ENCODE peak calls at places on chromosome 2, in four cellular contexts. H, V, G and E are unnamed samples.

GRCh38 chr2:128624425-128624795 is 305.7 kb upstream of the HS6ST1 start:
- DNase-seq in H (no peak), V (no peak), G (no peak), E (no peak)

GRCh38 chr2:129458451-129458850 is 521.0 kb upstream of the RAB6C start:
- DNase-seq in H (no peak), V (no peak), G (no peak), E (no peak)

GRCh38 chr2:83006991-83007390 is 1452.1 kb downstream of the SUCLG1 start:
- DNase-seq in H (no peak), V (no peak), G (no peak), E (no peak)

GRCh38 chr2:230052299-230052698 is 16.4 kb downstream of the SLC16A14 start:
- DNase-seq in H (no peak), V (no peak), G (no peak), E (no peak)

GRCh38 chr2:204170419-204170818 is 233.9 kb downstream of the ICOS start:
- DNase-seq in H (no peak), V (no peak), G (no peak), E (no peak)

GRCh38 chr2:118800736-118801135 is 46.7 kb downstream of the EN1 start:
- DNase-seq in H (no peak), V (no peak), G (no peak), E (no peak)

GRCh38 chr2:78992451-78992806 is 33.1 kb upstream of the REG3G start:
- DNase-seq in H (peak; percentile 80), V (no peak), G (no peak), E (no peak)

GRCh38 chr2:157032019-157032418 is 225.5 kb upstream of the GALNT5 start:
- DNase-seq in H (no peak), V (no peak), G (no peak), E (no peak)

GRCh38 chr2:98412751-98413445 is 31.8 kb upstream of the INPP4A start:
- DNase-seq in H (peak; percentile 84), V (no peak), G (no peak), E (peak; percentile 78)

GRCh38 chr2:41167014-41167413 is 715.1 kb upstream of the SLC8A1 start:
- DNase-seq in H (peak; percentile 35), V (no peak), G (no peak), E (no peak)

GRCh38 chr2:176385219-176385618 is 116.0 kb downstream of the MTX2 start:
- DNase-seq in H (no peak), V (no peak), G (no peak), E (no peak)

GRCh38 chr2:148596033-148596432 is 48.5 kb upstream of the EPC2 start:
- DNase-seq in H (no peak), V (no peak), G (no peak), E (no peak)

GRCh38 chr2:109217362-109218086 is 88.5 kb downstream of the SH3RF3 start:
- DNase-seq in H (no peak), V (no peak), G (no peak), E (no peak)

GRCh38 chr2:127195140-127196074 is 24.7 kb downstream of the CYP27C1 start:
- DNase-seq in H (no peak), V (no peak), G (no peak), E (no peak)

GRCh38 chr2:206239157-206239556 is 35.3 kb upstream of the ZDBF2 start:
- DNase-seq in H (no peak), V (no peak), G (no peak), E (no peak)

GRCh38 chr2:38485734-38486133 is 108.7 kb upstream of the ATL2 start:
- DNase-seq in H (no peak), V (no peak), G (no peak), E (no peak)

GRCh38 chr2:212606232-212606631 is 67.6 kb upstream of the ERBB4 start:
- DNase-seq in H (no peak), V (no peak), G (no peak), E (no peak)

GRCh38 chr2:128315122-128315828 is 3.4 kb downstream of the HS6ST1 start:
- DNase-seq in H (no peak), V (peak; percentile 61), G (no peak), E (no peak)

GRCh38 chr2:72827495-72827894 is 1.7 kb upstream of the EXOC6B start:
- DNase-seq in H (no peak), V (no peak), G (no peak), E (no peak)

GRCh38 chr2:192957425-192957824 is 762.7 kb upstream of the TMEFF2 start:
- DNase-seq in H (no peak), V (no peak), G (no peak), E (no peak)

GRCh38 chr2:74873678-74874640 is 40.0 kb downstream of the HK2 start:
- DNase-seq in H (no peak), V (no peak), G (no peak), E (no peak)

GRCh38 chr2:105929506-105929905 is 184.8 kb downstream of the NCK2 start:
- DNase-seq in H (no peak), V (no peak), G (no peak), E (peak; percentile 72)

GRCh38 chr2:17422066-17422465 is 96.2 kb downstream of the RAD51AP2 start:
- DNase-seq in H (no peak), V (no peak), G (no peak), E (no peak)

GRCh38 chr2:6877402-6878305 is at the start of gene RSAD2:
- DNase-seq in H (no peak), V (peak; percentile 57), G (no peak), E (peak; percentile 61)

GRCh38 chr2:48738806-48739205 is 16.7 kb downstream of the LHCGR start:
- DNase-seq in H (no peak), V (no peak), G (no peak), E (no peak)

GRCh38 chr2:130380096-130380934 is 24.5 kb downstream of the PTPN18 start:
- DNase-seq in H (no peak), V (no peak), G (no peak), E (no peak)

GRCh38 chr2:50785781-50786180 is 246.2 kb downstream of the NRXN1 start:
- DNase-seq in H (no peak), V (no peak), G (no peak), E (no peak)

GRCh38 chr2:111905990-111906735 is 7.8 kb downstream of the MERTK start:
- DNase-seq in H (no peak), V (no peak), G (no peak), E (no peak)

GRCh38 chr2:159199236-159199635 is 87.3 kb downstream of the WDSUB1 start:
- DNase-seq in H (no peak), V (no peak), G (no peak), E (no peak)

GRCh38 chr2:159200498-159200897 is 86.0 kb downstream of the WDSUB1 start:
- DNase-seq in H (no peak), V (no peak), G (no peak), E (no peak)

GRCh38 chr2:159202568-159203071 is 83.9 kb downstream of the WDSUB1 start:
- DNase-seq in H (no peak), V (no peak), G (no peak), E (no peak)

GRCh38 chr2:159199751-159200465 is 86.6 kb downstream of the WDSUB1 start:
- DNase-seq in H (no peak), V (no peak), G (no peak), E (no peak)

DNA sequence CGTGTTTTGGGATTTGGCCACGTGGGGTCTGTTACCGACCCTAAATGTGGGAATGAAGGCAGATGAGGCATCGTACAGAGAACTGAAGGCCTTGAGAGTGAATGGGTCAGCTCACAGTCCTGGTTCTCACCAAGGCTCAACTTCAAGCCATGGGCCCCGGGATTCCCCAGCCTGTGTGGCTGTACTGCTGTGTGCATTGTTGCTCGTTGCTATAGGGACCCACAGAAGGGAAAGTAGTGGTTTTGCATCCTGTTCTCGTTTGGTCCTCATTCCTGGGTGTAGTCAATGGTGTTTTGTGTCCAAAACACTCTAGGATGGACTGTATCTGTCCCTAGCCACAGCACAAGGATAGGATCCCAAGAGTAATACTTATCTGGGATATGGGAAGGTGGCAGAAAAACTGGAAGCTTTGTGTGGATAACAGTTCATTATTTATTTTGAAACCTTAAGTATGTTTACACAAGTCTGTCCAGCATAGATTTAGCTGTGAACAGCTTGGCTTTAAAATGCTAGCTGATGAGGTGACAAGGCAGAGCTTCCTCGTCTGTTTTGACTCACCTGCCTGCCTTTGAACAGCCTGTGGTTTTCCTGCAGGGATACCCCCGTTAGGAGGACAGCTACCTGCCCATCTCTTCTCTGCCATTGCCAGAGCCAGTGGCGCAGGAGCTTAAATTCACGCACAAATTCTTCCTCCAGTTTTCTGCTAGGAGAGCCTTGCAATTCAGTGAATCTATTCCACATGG is 85.0 kb downstream of the WDSUB1 start:
- DNase-seq in H (no peak), V (no peak), G (no peak), E (peak; percentile 51)
- H3K27ac ChIP-seq in H (no peak overlapping the region), V (no peak overlapping the region), G (no peak overlapping the region), E (peak overlapping the region; percentile 5)

DNA sequence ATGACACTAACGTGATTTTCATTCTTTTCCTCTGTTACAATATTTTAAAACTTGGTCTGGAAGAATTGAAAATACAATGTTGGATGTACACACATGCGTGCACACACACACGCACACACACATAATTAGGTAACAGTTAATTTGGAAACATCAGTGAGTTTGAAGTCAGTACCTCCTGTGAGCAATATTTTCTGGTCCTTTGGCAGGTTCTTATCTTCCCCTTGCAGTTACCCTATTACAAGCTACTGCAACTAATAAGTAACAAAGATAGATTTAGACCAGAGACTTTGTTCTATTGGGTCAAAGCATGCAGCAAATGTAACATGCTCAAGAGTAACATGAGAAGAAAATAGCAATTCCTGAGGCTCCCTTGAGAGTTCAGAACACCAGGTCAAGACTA is 73.3 kb downstream of the ZNF385B start:
- DNase-seq in H (no peak), V (no peak), G (no peak), E (no peak)
- H3K4me3 ChIP-seq in H (no peak overlapping the region), V (no peak overlapping the region), G (no peak overlapping the region), E (no peak overlapping the region)

GRCh38 chr2:47043142-47043890 is 111.8 kb downstream of the STPG4 start:
- DNase-seq in H (peak; percentile 27), V (no peak), G (no peak), E (no peak)
- H3K4me1 ChIP-seq in H (peaks cover 22% of the 10 kb centered on the region), V (no peaks in the 10 kb centered on the region), G (peaks cover 60% of the 10 kb centered on the region), E (no peaks in the 10 kb centered on the region)

GRCh38 chr2:239263937-239264837 is 136.6 kb downstream of the HDAC4 start:
- DNase-seq in H (no peak), V (peak; percentile 47), G (no peak), E (peak; percentile 22)
- H3K27ac ChIP-seq in H (peak overlapping the region; percentile 55), V (no peak overlapping the region), G (peak overlapping the region; percentile 85), E (peak overlapping the region; percentile 81)

GRCh38 chr2:65278450-65279030 is 50.9 kb downstream of the ACTR2 start:
- DNase-seq in H (no peak), V (no peak), G (no peak), E (no peak)
- H3K4me3 ChIP-seq in H (no peak overlapping the region), V (no peak overlapping the region), G (no peak overlapping the region), E (no peak overlapping the region)

DNA sequence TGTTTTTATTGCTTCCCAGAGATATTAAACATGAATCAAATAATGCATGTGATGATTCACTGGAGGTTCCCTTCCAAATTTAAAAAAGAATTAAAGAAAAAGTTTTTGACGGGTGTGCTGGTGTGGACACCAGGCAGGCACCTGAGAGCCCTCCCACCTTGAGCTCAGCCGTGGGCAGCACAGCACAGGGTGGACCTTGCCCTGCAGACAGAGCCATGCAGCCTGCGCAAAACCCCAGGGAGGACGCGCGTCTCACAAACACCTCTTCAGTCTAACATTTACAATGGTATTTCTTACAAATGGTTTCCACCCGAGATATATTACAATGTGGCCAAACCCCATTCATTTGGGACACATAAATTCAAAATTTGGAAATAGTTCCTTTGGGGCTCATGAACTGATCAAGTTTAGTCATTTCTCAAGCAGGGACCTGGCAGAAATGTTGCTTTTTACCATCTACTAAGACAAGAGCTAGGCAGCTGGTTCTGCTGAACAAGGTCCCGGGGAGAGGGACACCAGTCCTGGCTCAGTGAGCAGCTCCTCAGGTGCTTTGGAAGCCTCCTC is 45.4 kb downstream of the ODC1 start:
- DNase-seq in H (no peak), V (no peak), G (no peak), E (no peak)
- H3K4me1 ChIP-seq in H (no peaks in the 10 kb centered on the region), V (peaks cover 12% of the 10 kb centered on the region), G (peaks cover 75% of the 10 kb centered on the region), E (peaks cover 46% of the 10 kb centered on the region)